ENCODE peak calls at places on chromosomes 13 and 19, in six cellular contexts. J is activated CD4-positive, alpha-beta T cell treated with anti-CD3 and anti-CD28 coated beads, Interleukin-2, amount 10 ng/mL, durations not matched to agents 7 days and 5 days; Y is nucleus accumbens; H is stimulated activated CD8-positive, alpha-beta memory T cell treated with anti-CD3 and anti-CD28 coated beads, Interleukin-15, amount 100 ng/mL, for 1 hour; P is HS-5; E is psoas muscle. G is an unnamed sample.

GRCh38 chr13:105611424-105611823 is 924.0 kb downstream of the EFNB2 start:
- DNase-seq in Y (no peak), H (no peak), P (no peak), E (no peak), J (no peak), G (no peak)

GRCh38 chr19:46637224-46637623 is 1.2 kb upstream of the GNG8 start:
- DNase-seq in P (no peak), J (no peak), Y (no peak), H (no peak), E (no peak), G (no peak)

GRCh38 chr13:32256243-32256642 is 58.9 kb downstream of the ZAR1L start:
- DNase-seq in J (no peak), E (no peak), H (no peak), Y (no peak), P (no peak), G (no peak)

GRCh38 chr13:50810998-50811397 is 32.5 kb downstream of the DLEU7 start:
- DNase-seq in E (no peak), Y (no peak), H (no peak), P (no peak), J (no peak), G (peak; percentile 60)

GRCh38 chr19:5880196-5880595 is 9.9 kb upstream of the FUT5 start:
- DNase-seq in Y (no peak), E (no peak), H (no peak), P (no peak), J (no peak), G (no peak)

GRCh38 chr19:46299004-46299509 is 2.2 kb downstream of the HIF3A start:
- DNase-seq in E (peak; percentile 90), J (no peak), Y (peak; percentile 95), H (no peak), P (peak; percentile 23), G (peak; percentile 91)

GRCh38 chr19:37997911-37998344 is 90.9 kb downstream of the SIPA1L3 start:
- DNase-seq in H (no peak), J (no peak), P (peak; percentile 96), Y (no peak), E (peak; percentile 25), G (no peak)

GRCh38 chr13:66845393-66845792 is 384.7 kb downstream of the PCDH9 start:
- DNase-seq in H (no peak), Y (no peak), P (no peak), J (no peak), E (no peak), G (no peak)

GRCh38 chr13:23674795-23675640 is 104.8 kb downstream of the TNFRSF19 start:
- DNase-seq in Y (no peak), J (no peak), H (no peak), P (peak; percentile 74), E (no peak), G (no peak)

GRCh38 chr13:113734099-113734825 is 24.8 kb upstream of the TMEM255B start:
- DNase-seq in J (no peak), P (no peak), H (no peak), E (no peak), Y (no peak), G (no peak)

GRCh38 chr19:53864308-53864836 is 3.3 kb upstream of the MYADM start:
- DNase-seq in Y (peak; percentile 42), J (no peak), P (no peak), E (no peak), H (no peak), G (no peak)

GRCh38 chr13:42363941-42364612 is 92.1 kb downstream of the AKAP11 start:
- DNase-seq in Y (no peak), P (no peak), J (no peak), H (no peak), E (no peak), G (no peak)

GRCh38 chr13:99689955-99690354 is 188.7 kb downstream of the TM9SF2 start:
- DNase-seq in P (no peak), E (no peak), H (no peak), J (no peak), Y (no peak), G (no peak)

GRCh38 chr19:40605201-40605971 is 4.2 kb downstream of the LTBP4 start:
- DNase-seq in Y (no peak), J (peak; percentile 91), E (peak; percentile 72), P (no peak), H (no peak), G (peak; percentile 93)

GRCh38 chr13:39186205-39186880 is 148.1 kb downstream of the NHLRC3 start:
- DNase-seq in Y (no peak), P (no peak), J (no peak), E (no peak), H (no peak), G (no peak)

GRCh38 chr13:32001769-32002168 is 29.8 kb upstream of the FRY start:
- DNase-seq in J (no peak), Y (no peak), P (no peak), H (no peak), E (no peak), G (no peak)

GRCh38 chr19:49879243-49879960 is 1.9 kb downstream of the TBC1D17 start:
- DNase-seq in Y (no peak), H (no peak), E (no peak), J (peak; percentile 29), P (no peak), G (no peak)

GRCh38 chr19:54469496-54469934 is 3.6 kb downstream of the CDC42EP5 start:
- DNase-seq in Y (no peak), E (peak; percentile 65), J (no peak), H (no peak), P (no peak), G (no peak)

GRCh38 chr19:10237702-10238101 is 6.6 kb upstream of the S1PR2 start:
- DNase-seq in Y (no peak), H (no peak), J (no peak), P (no peak), E (no peak), G (no peak)

GRCh38 chr19:13015361-13016231 is 20.3 kb downstream of the NFIX start:
- DNase-seq in E (no peak), H (no peak), J (no peak), Y (no peak), P (no peak), G (no peak)

GRCh38 chr13:21673592-21674270 is 2.9 kb downstream of the FGF9 start:
- DNase-seq in H (no peak), Y (peak; percentile 19), P (no peak), E (peak; percentile 52), J (peak; percentile 20), G (peak; percentile 64)

GRCh38 chr13:26555413-26555812 is 2.1 kb upstream of the WASF3 start:
- DNase-seq in E (no peak), H (no peak), J (no peak), Y (no peak), P (no peak), G (no peak)

GRCh38 chr19:37817180-37817911 is 38.0 kb upstream of the ZNF573 start:
- DNase-seq in J (peak; percentile 20), E (peak; percentile 82), H (no peak), P (no peak), Y (peak; percentile 59), G (no peak)

GRCh38 chr13:56736966-56737365 is 403.8 kb upstream of the PRR20A start:
- DNase-seq in H (no peak), E (no peak), J (no peak), Y (no peak), P (no peak), G (no peak)

GRCh38 chr13:42747399-42747873 is 33.9 kb upstream of the FAM216B start:
- DNase-seq in J (no peak), P (peak; percentile 19), E (no peak), H (no peak), Y (no peak), G (no peak)

GRCh38 chr13:49356224-49356623 is 87.6 kb downstream of the CAB39L start:
- DNase-seq in J (no peak), E (no peak), Y (no peak), P (peak; percentile 39), H (no peak), G (no peak)

GRCh38 chr13:66926851-66927524 is 303.1 kb downstream of the PCDH9 start:
- DNase-seq in H (no peak), P (no peak), J (no peak), E (no peak), Y (no peak), G (no peak)

GRCh38 chr13:40401911-40402776 is 264.3 kb downstream of the FOXO1 start:
- DNase-seq in J (no peak), E (peak; percentile 98), P (peak; percentile 63), H (no peak), Y (peak; percentile 22), G (peak; percentile 96)

GRCh38 chr19:15944401-15944800 is 4.4 kb upstream of the OR10H4 start:
- DNase-seq in E (no peak), H (no peak), J (no peak), P (no peak), Y (no peak), G (no peak)

GRCh38 chr13:36244073-36244472 is 29.7 kb upstream of the SOHLH2 start:
- DNase-seq in P (no peak), Y (no peak), J (no peak), H (no peak), E (no peak), G (no peak)

GRCh38 chr13:20828540-20829364 is 55.0 kb upstream of the EEF1AKMT1 start:
- DNase-seq in J (peak; percentile 64), E (no peak), Y (no peak), P (no peak), H (no peak), G (peak; percentile 62)

GRCh38 chr19:43638991-43639494 is 607 bp downstream of the CADM4 start:
- DNase-seq in J (no peak), P (no peak), E (no peak), Y (no peak), H (no peak), G (no peak)

GRCh38 chr19:48741222-48741999 is 1.0 kb upstream of the RASIP1 start:
- DNase-seq in P (no peak), E (peak; percentile 58), J (no peak), Y (no peak), H (no peak), G (no peak)

GRCh38 chr19:40144947-40145748 is 46.1 kb upstream of the MAP3K10 start:
- DNase-seq in P (no peak), H (no peak), J (no peak), Y (no peak), E (no peak), G (no peak)

GRCh38 chr13:26561636-26562537 is 4.4 kb downstream of the WASF3 start:
- DNase-seq in Y (no peak), J (no peak), P (no peak), H (no peak), E (no peak), G (no peak)

GRCh38 chr19:28021316-28022185 is 1191.4 kb downstream of the UQCRFS1 start:
- DNase-seq in J (no peak), Y (no peak), P (no peak), E (no peak), H (no peak), G (no peak)

GRCh38 chr19:45508931-45509691 is 1.8 kb downstream of the VASP start:
- DNase-seq in Y (peak; percentile 15), J (peak; percentile 43), E (peak; percentile 80), P (no peak), H (no peak), G (peak; percentile 38)

GRCh38 chr13:90997951-90998350 is 349.5 kb upstream of the MIR17HG start:
- DNase-seq in P (no peak), H (no peak), J (no peak), Y (no peak), E (no peak), G (no peak)

GRCh38 chr13:114064516-114065140 is 67.8 kb downstream of the RASA3 start:
- DNase-seq in J (no peak), H (no peak), E (peak; percentile 46), P (no peak), Y (peak; percentile 70), G (peak; percentile 32)

G was measured in RPMI8226.